ENCODE peak calls at places on chromosomes 7 and 10, in nine cellular contexts. X, S, O, T, N, G, A, V and C are unnamed samples.

GRCh38 chr10:14671383-14671782 is 103.3 kb downstream of the FAM107B start:
- DNase-seq in N (peak; percentile 41), T (no peak), S (no peak), A (peak; percentile 25), X (peak; percentile 38), V (no peak), G (no peak), O (peak; percentile 40), C (peak; percentile 43)

GRCh38 chr7:80078159-80078731 is 56.4 kb upstream of the GNAI1 start:
- DNase-seq in G (peak; percentile 48), A (peak; percentile 50), O (no peak), T (no peak), S (no peak), X (no peak), V (peak; percentile 25), N (no peak), C (no peak)

GRCh38 chr7:105611856-105612775 is 30.8 kb upstream of the EFCAB10 start:
- DNase-seq in N (no peak), O (no peak), G (no peak), S (no peak), X (no peak), T (no peak), A (peak; percentile 21), V (no peak), C (no peak)

GRCh38 chr10:4812041-4812440 is 14.0 kb upstream of the AKR1E2 start:
- DNase-seq in N (no peak), S (no peak), V (no peak), T (no peak), X (no peak), A (peak; percentile 27), G (no peak), O (no peak), C (no peak)

GRCh38 chr7:141840708-141841107 is 577 bp downstream of the PRSS37 start:
- DNase-seq in O (no peak), T (no peak), X (no peak), A (no peak), N (no peak), V (no peak), G (no peak), S (no peak), C (no peak)

GRCh38 chr7:100785878-100786277 is 41.4 kb downstream of the EPHB4 start:
- DNase-seq in S (no peak), X (no peak), G (no peak), T (no peak), O (peak; percentile 40), V (no peak), N (peak; percentile 71), A (no peak), C (no peak)

GRCh38 chr7:32037650-32038198 is 32.5 kb downstream of the PDE1C start:
- DNase-seq in O (no peak), V (peak; percentile 47), G (no peak), S (no peak), X (no peak), A (no peak), T (no peak), N (no peak), C (no peak)

GRCh38 chr10:16887565-16887964 is 70.3 kb upstream of the RSU1 start:
- DNase-seq in V (peak; percentile 25), G (peak; percentile 84), A (peak; percentile 58), X (no peak), N (no peak), S (no peak), O (no peak), T (no peak), C (no peak)

GRCh38 chr7:18866359-18867036 is 250.9 kb downstream of the TWIST1 start:
- DNase-seq in A (peak; percentile 100), G (peak; percentile 96), V (peak; percentile 99), N (no peak), X (peak; percentile 54), S (peak; percentile 14), O (no peak), T (no peak), C (no peak)

GRCh38 chr10:132282667-132283603 is 24.8 kb downstream of the STK32C start:
- DNase-seq in X (no peak), G (no peak), A (peak; percentile 67), O (peak; percentile 36), V (no peak), S (no peak), N (no peak), T (no peak), C (no peak)

GRCh38 chr10:100827819-100828743 is 82.7 kb downstream of the PAX2 start:
- DNase-seq in N (peak; percentile 77), T (no peak), O (peak; percentile 92), X (peak; percentile 74), A (peak; percentile 64), V (peak; percentile 3), S (peak; percentile 6), G (no peak), C (peak; percentile 79)

GRCh38 chr7:131753620-131754222 is 197.3 kb upstream of the PODXL start:
- DNase-seq in S (peak; percentile 9), V (no peak), G (peak; percentile 5), O (peak; percentile 67), A (peak; percentile 13), X (peak; percentile 39), N (peak; percentile 76), T (peak; percentile 3), C (peak; percentile 59)

GRCh38 chr10:58963723-58964124 is 212.7 kb upstream of the PHYHIPL start:
- DNase-seq in V (no peak), T (no peak), A (no peak), X (no peak), G (no peak), N (peak; percentile 88), S (no peak), O (peak; percentile 93), C (no peak)

GRCh38 chr7:31249671-31250070 is 90.9 kb downstream of the NEUROD6 start:
- DNase-seq in G (no peak), N (peak; percentile 41), V (no peak), X (no peak), O (peak; percentile 17), A (no peak), T (no peak), S (no peak), C (no peak)

GRCh38 chr10:18205098-18205834 is 65.0 kb downstream of the CACNB2 start:
- DNase-seq in O (no peak), G (no peak), X (no peak), V (no peak), S (no peak), N (no peak), A (no peak), T (no peak), C (no peak)

GRCh38 chr7:80134536-80135305 is at the start of gene GNAI1:
- DNase-seq in S (peak; percentile 87), X (peak; percentile 93), A (peak; percentile 88), T (no peak), G (peak; percentile 65), V (peak; percentile 94), O (peak; percentile 93), N (peak; percentile 84), C (no peak)

GRCh38 chr7:100413889-100414288 is 14.6 kb downstream of the ZCWPW1 start:
- DNase-seq in A (no peak), X (no peak), G (no peak), V (no peak), N (no peak), O (no peak), S (no peak), T (no peak), C (no peak)

GRCh38 chr10:32005050-32005449 is 51.2 kb downstream of the KIF5B start:
- DNase-seq in O (peak; percentile 63), G (peak; percentile 57), S (peak; percentile 35), T (peak; percentile 61), A (peak; percentile 60), N (peak; percentile 75), V (peak; percentile 25), X (peak; percentile 49), C (peak; percentile 78)

GRCh38 chr7:155464183-155464582 is 6.3 kb downstream of the EN2 start:
- DNase-seq in N (no peak), A (no peak), S (no peak), X (no peak), O (no peak), G (no peak), T (no peak), V (no peak), C (no peak)

GRCh38 chr7:75943864-75944263 is 28.9 kb downstream of the POR start:
- DNase-seq in N (no peak), X (peak; percentile 60), V (peak; percentile 92), O (no peak), G (no peak), T (no peak), A (peak; percentile 81), S (peak; percentile 56), C (no peak)

GRCh38 chr7:75937958-75938786 is 23.2 kb downstream of the POR start:
- DNase-seq in V (no peak), N (no peak), A (peak; percentile 96), T (no peak), X (peak; percentile 45), S (peak; percentile 68), G (peak; percentile 33), O (peak; percentile 23), C (no peak)

GRCh38 chr7:75944507-75944906 is 29.6 kb downstream of the POR start:
- DNase-seq in N (no peak), S (no peak), O (no peak), X (no peak), V (no peak), T (no peak), A (no peak), G (no peak), C (no peak)

GRCh38 chr7:75938921-75939320 is 24.0 kb downstream of the POR start:
- DNase-seq in S (no peak), V (peak; percentile 69), N (no peak), A (no peak), G (no peak), O (no peak), T (no peak), X (no peak), C (no peak)
- H4K20me1 ChIP-seq in S (no peaks in the 10 kb centered on the region), V (no peaks in the 10 kb centered on the region), N (peaks cover 31% of the 10 kb centered on the region), A (no peaks in the 10 kb centered on the region), G (no peaks in the 10 kb centered on the region), O (no peaks in the 10 kb centered on the region), T (no peaks in the 10 kb centered on the region), X (peaks cover 3% of the 10 kb centered on the region), C (peaks cover 3% of the 10 kb centered on the region)

GRCh38 chr10:124035306-124035927 is 58.0 kb downstream of the CHST15 start:
- DNase-seq in G (no peak), T (peak; percentile 45), N (peak; percentile 39), O (no peak), X (no peak), S (no peak), V (no peak), A (no peak), C (peak; percentile 43)
- H3K4me1 ChIP-seq in G (peaks cover 4% of the 10 kb centered on the region), T (peaks cover 35% of the 10 kb centered on the region), N (peaks cover 21% of the 10 kb centered on the region), O (no peaks in the 10 kb centered on the region), X (peaks cover 4% of the 10 kb centered on the region), S (no peaks in the 10 kb centered on the region), V (peaks cover 4% of the 10 kb centered on the region), A (no peaks in the 10 kb centered on the region), C (peaks cover 12% of the 10 kb centered on the region)

GRCh38 chr7:24913791-24914464 is 66.0 kb downstream of the OSBPL3 start:
- DNase-seq in S (no peak), V (no peak), N (no peak), G (no peak), A (no peak), X (no peak), O (no peak), T (no peak), C (no peak)
- H3K4me2 ChIP-seq in S (no peak overlapping the region), V (no peak overlapping the region), N (no peak overlapping the region), G (no peak overlapping the region), A (no peak overlapping the region), X (no peak overlapping the region), O (no peak overlapping the region), T (peak overlapping the region; percentile 64), C (peak overlapping the region; percentile 63)

DNA sequence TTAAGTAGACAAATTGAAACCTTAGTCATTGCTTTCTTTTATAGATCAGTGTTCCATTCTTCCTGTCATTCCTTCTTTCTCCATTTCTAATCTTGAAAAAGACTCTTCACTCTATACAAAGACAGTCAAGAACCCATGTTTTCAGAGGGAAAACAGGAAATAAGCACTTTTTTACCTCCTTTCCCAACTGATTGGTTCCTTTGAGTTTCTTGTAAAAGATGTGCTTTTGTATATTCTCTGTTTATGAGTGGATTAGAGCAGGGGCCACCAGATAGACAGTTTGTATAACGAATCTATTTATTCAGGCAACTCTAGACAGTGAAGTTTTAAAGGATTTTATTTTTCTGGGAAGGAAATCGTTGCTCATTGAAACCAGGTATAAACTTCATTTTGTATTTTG is 49.8 kb downstream of the SHOC2 start:
- DNase-seq in X (no peak), A (no peak), O (no peak), T (no peak), G (no peak), N (no peak), S (no peak), V (no peak), C (no peak)
- H4K20me1 ChIP-seq in X (peaks cover 39% of the 10 kb centered on the region), A (peaks cover 20% of the 10 kb centered on the region), O (peaks cover 46% of the 10 kb centered on the region), T (peaks cover 51% of the 10 kb centered on the region), G (peaks cover 2% of the 10 kb centered on the region), N (peaks cover 15% of the 10 kb centered on the region), S (no peaks in the 10 kb centered on the region), V (no peaks in the 10 kb centered on the region), C (peaks cover 35% of the 10 kb centered on the region)